ENCODE peak calls at places on chromosome 21, in seven cellular contexts. Z is NCI-H524; A is dorsolateral prefrontal cortex; H is stimulated activated CD4-positive, alpha-beta T cell treated with anti-CD3 and anti-CD28 coated beads, Interleukin-1b, Interleukin-23, amount 100 ng/mL, for 24 hours; S is T-helper 9 cell; M is activated CD4-positive, CD25-positive, alpha-beta regulatory T cell; J is AG08395. N is an unnamed sample.
A peak's percentile ranks its signal among the peaks of the same experiment; 100 is the strongest.

GRCh38 chr21:38244885-38245869 is 11.6 kb upstream of the KCNJ15 start:
- DNase-seq in Z (no peak), A (no peak), H (peak; percentile 17), S (peak; percentile 6), M (no peak), J (peak; percentile 90), N (no peak)

GRCh38 chr21:38787461-38788274 is 18.1 kb upstream of the ETS2 start:
- DNase-seq in Z (no peak), A (no peak), H (no peak), S (no peak), M (no peak), J (no peak), N (no peak)

GRCh38 chr21:10464975-10465374 is 56.4 kb upstream of the TPTE start:
- DNase-seq in Z (no peak), A (no peak), H (no peak), S (no peak), M (no peak), J (no peak), N (no peak)

GRCh38 chr21:29423051-29423450 is 124.3 kb downstream of the BACH1 start:
- DNase-seq in Z (no peak), A (no peak), H (no peak), S (no peak), M (no peak), J (no peak), N (no peak)

GRCh38 chr21:26587621-26588260 is 14.7 kb upstream of the CYYR1 start:
- DNase-seq in Z (no peak), A (no peak), H (no peak), S (no peak), M (no peak), J (peak; percentile 66), N (no peak)

GRCh38 chr21:15820857-15821256 is 91.1 kb downstream of the USP25 start:
- DNase-seq in Z (no peak), A (no peak), H (no peak), S (no peak), M (no peak), J (no peak), N (no peak)

GRCh38 chr21:26409735-26410134 is 163.4 kb downstream of the CYYR1 start:
- DNase-seq in Z (peak; percentile 39), A (no peak), H (no peak), S (no peak), M (no peak), J (peak; percentile 19), N (no peak)

GRCh38 chr21:42400525-42400924 is 3.2 kb upstream of the UBASH3A start:
- DNase-seq in Z (no peak), A (no peak), H (no peak), S (no peak), M (no peak), J (no peak), N (no peak)

GRCh38 chr21:42401164-42401563 is 2.5 kb upstream of the UBASH3A start:
- DNase-seq in Z (no peak), A (no peak), H (no peak), S (no peak), M (no peak), J (no peak), N (no peak)

GRCh38 chr21:33643658-33644311 is 1.5 kb downstream of the ITSN1 start:
- DNase-seq in Z (no peak), A (no peak), H (no peak), S (no peak), M (no peak), J (peak; percentile 10), N (no peak)